ENCODE peak calls at places on chromosomes 7 and 10, in five cellular contexts. One of them, this sample, is unnamed.

GRCh38 chr10:24723386-24723787 is 300 bp downstream of the ARHGAP21 start:
- DNase-seq in SK-N-SH: peak
- DNase-seq in K562: no peak
- DNase-seq in GM12878: no peak
- DNase-seq in IMR-90: peak
- DNase-seq in this sample: no peak

GRCh38 chr10:89837173-89838001 is 136.0 kb downstream of the KIF20B start:
- DNase-seq in GM12878: no peak
- DNase-seq in K562: no peak
- DNase-seq in SK-N-SH: peak
- DNase-seq in IMR-90: peak
- DNase-seq in this sample: no peak

GRCh38 chr7:2969398-2970306 is 74.0 kb downstream of the CARD11 start:
- DNase-seq in SK-N-SH: no peak
- DNase-seq in K562: no peak
- DNase-seq in IMR-90: no peak
- DNase-seq in GM12878: no peak
- DNase-seq in this sample: no peak

GRCh38 chr10:77571490-77571889 is 66.1 kb downstream of the KCNMA1 start:
- DNase-seq in K562: no peak
- DNase-seq in IMR-90: no peak
- DNase-seq in GM12878: no peak
- DNase-seq in SK-N-SH: no peak
- DNase-seq in this sample: no peak

GRCh38 chr7:29288534-29289091 is 94.0 kb downstream of the CHN2 start:
- DNase-seq in SK-N-SH: no peak
- DNase-seq in K562: no peak
- DNase-seq in GM12878: no peak
- DNase-seq in IMR-90: no peak
- DNase-seq in this sample: no peak

GRCh38 chr10:15712903-15713302 is 6.8 kb downstream of the ITGA8 start:
- DNase-seq in SK-N-SH: no peak
- DNase-seq in K562: no peak
- DNase-seq in IMR-90: no peak
- DNase-seq in GM12878: no peak
- DNase-seq in this sample: no peak

GRCh38 chr7:106260136-106260561 is 24.6 kb downstream of the NAMPT start:
- DNase-seq in GM12878: no peak
- DNase-seq in IMR-90: no peak
- DNase-seq in SK-N-SH: no peak
- DNase-seq in K562: no peak
- DNase-seq in this sample: no peak

GRCh38 chr10:92052088-92052487 is 128.5 kb downstream of the BTAF1 start:
- DNase-seq in GM12878: no peak
- DNase-seq in IMR-90: no peak
- DNase-seq in SK-N-SH: no peak
- DNase-seq in K562: no peak
- DNase-seq in this sample: no peak

GRCh38 chr7:157525501-157525915 is 188.7 kb downstream of the DNAJB6 start:
- DNase-seq in GM12878: no peak
- DNase-seq in IMR-90: no peak
- DNase-seq in SK-N-SH: no peak
- DNase-seq in K562: peak
- DNase-seq in this sample: no peak

GRCh38 chr7:151680810-151681209 is 161.1 kb upstream of the RHEB start:
- DNase-seq in GM12878: no peak
- DNase-seq in IMR-90: peak
- DNase-seq in SK-N-SH: no peak
- DNase-seq in K562: no peak
- DNase-seq in this sample: no peak

GRCh38 chr10:24153537-24153936 is 55.4 kb upstream of the KIAA1217 start:
- DNase-seq in K562: no peak
- DNase-seq in SK-N-SH: peak
- DNase-seq in IMR-90: no peak
- DNase-seq in GM12878: no peak
- DNase-seq in this sample: no peak

GRCh38 chr10:100014129-100014762 is 4.5 kb upstream of the DNMBP start:
- DNase-seq in GM12878: peak
- DNase-seq in K562: no peak
- DNase-seq in SK-N-SH: no peak
- DNase-seq in IMR-90: no peak
- DNase-seq in this sample: no peak

GRCh38 chr7:36079446-36080025 is 73.5 kb upstream of the EEPD1 start:
- DNase-seq in GM12878: no peak
- DNase-seq in SK-N-SH: no peak
- DNase-seq in K562: no peak
- DNase-seq in IMR-90: no peak
- DNase-seq in this sample: no peak

GRCh38 chr10:86151613-86152012 is 215.0 kb downstream of the GRID1 start:
- DNase-seq in IMR-90: no peak
- DNase-seq in GM12878: no peak
- DNase-seq in SK-N-SH: no peak
- DNase-seq in K562: no peak
- DNase-seq in this sample: no peak

GRCh38 chr7:38306136-38306535 is 32.7 kb upstream of the TARP start:
- DNase-seq in K562: no peak
- DNase-seq in IMR-90: peak
- DNase-seq in GM12878: no peak
- DNase-seq in SK-N-SH: no peak
- DNase-seq in this sample: no peak

GRCh38 chr7:151671514-151671913 is 151.8 kb upstream of the RHEB start:
- DNase-seq in IMR-90: no peak
- DNase-seq in K562: no peak
- DNase-seq in SK-N-SH: no peak
- DNase-seq in GM12878: no peak
- DNase-seq in this sample: no peak

GRCh38 chr7:1531979-1532455 is 1.5 kb downstream of the MAFK start:
- DNase-seq in SK-N-SH: no peak
- DNase-seq in K562: no peak
- DNase-seq in IMR-90: no peak
- DNase-seq in GM12878: no peak
- DNase-seq in this sample: peak

GRCh38 chr10:62433181-62433692 is 59.1 kb downstream of the ZNF365 start:
- DNase-seq in SK-N-SH: no peak
- DNase-seq in IMR-90: peak
- DNase-seq in GM12878: no peak
- DNase-seq in K562: peak
- DNase-seq in this sample: peak

GRCh38 chr10:16141499-16141898 is 281.2 kb upstream of the MINDY3 start:
- DNase-seq in IMR-90: no peak
- DNase-seq in K562: no peak
- DNase-seq in SK-N-SH: no peak
- DNase-seq in GM12878: no peak
- DNase-seq in this sample: no peak

GRCh38 chr7:24241216-24241615 is 42.8 kb upstream of the NPY start:
- DNase-seq in GM12878: no peak
- DNase-seq in SK-N-SH: no peak
- DNase-seq in IMR-90: no peak
- DNase-seq in K562: no peak
- DNase-seq in this sample: no peak

GRCh38 chr7:12802070-12802469 is 114.6 kb downstream of the ARL4A start:
- DNase-seq in GM12878: no peak
- DNase-seq in SK-N-SH: no peak
- DNase-seq in K562: no peak
- DNase-seq in IMR-90: no peak
- DNase-seq in this sample: no peak

GRCh38 chr7:95433129-95433528 is 1.7 kb downstream of the PON2 start:
- DNase-seq in IMR-90: no peak
- DNase-seq in GM12878: no peak
- DNase-seq in K562: no peak
- DNase-seq in SK-N-SH: no peak
- DNase-seq in this sample: no peak

GRCh38 chr7:151381333-151382078 is 28.3 kb downstream of the WDR86 start:
- DNase-seq in SK-N-SH: peak
- DNase-seq in GM12878: no peak
- DNase-seq in K562: no peak
- DNase-seq in IMR-90: no peak
- DNase-seq in this sample: no peak

GRCh38 chr7:66696774-66697191 is 43.8 kb upstream of the RABGEF1 start:
- DNase-seq in GM12878: no peak
- DNase-seq in K562: peak
- DNase-seq in SK-N-SH: peak
- DNase-seq in IMR-90: peak
- DNase-seq in this sample: no peak

GRCh38 chr10:103671561-103671960 is 178.1 kb downstream of the NEURL1 start:
- DNase-seq in SK-N-SH: no peak
- DNase-seq in K562: no peak
- DNase-seq in IMR-90: no peak
- DNase-seq in GM12878: no peak
- DNase-seq in this sample: no peak

GRCh38 chr10:43885842-43886241 is 237.2 kb upstream of the ZNF32 start:
- DNase-seq in K562: no peak
- DNase-seq in GM12878: no peak
- DNase-seq in SK-N-SH: no peak
- DNase-seq in IMR-90: no peak
- DNase-seq in this sample: no peak

GRCh38 chr7:45979275-45980180 is 58.5 kb upstream of the IGFBP3 start:
- DNase-seq in GM12878: no peak
- DNase-seq in SK-N-SH: no peak
- DNase-seq in K562: no peak
- DNase-seq in IMR-90: no peak
- DNase-seq in this sample: no peak
- TF ChIP-seq RCOR1 in GM12878: no peak
- TF ChIP-seq RCOR1 in SK-N-SH: no peak
- TF ChIP-seq RCOR1 in K562: no peak
- TF ChIP-seq RCOR1 in IMR-90: no peak
- TF ChIP-seq RCOR1 in this sample: no peak

GRCh38 chr7:101804642-101805401 is 12.6 kb upstream of the CUX1 start:
- DNase-seq in IMR-90: no peak
- DNase-seq in SK-N-SH: no peak
- DNase-seq in GM12878: no peak
- DNase-seq in K562: peak
- DNase-seq in this sample: peak

GRCh38 chr7:101804087-101804631 is 13.3 kb upstream of the CUX1 start:
- DNase-seq in K562: peak
- DNase-seq in GM12878: no peak
- DNase-seq in IMR-90: no peak
- DNase-seq in SK-N-SH: no peak
- DNase-seq in this sample: no peak

GRCh38 chr7:101803203-101804086 is 14.0 kb upstream of the CUX1 start:
- DNase-seq in K562: no peak
- DNase-seq in IMR-90: no peak
- DNase-seq in GM12878: no peak
- DNase-seq in SK-N-SH: no peak
- DNase-seq in this sample: no peak
- TF ChIP-seq RCOR1 in K562: no peak
- TF ChIP-seq RCOR1 in IMR-90: no peak
- TF ChIP-seq RCOR1 in GM12878: no peak
- TF ChIP-seq RCOR1 in SK-N-SH: no peak
- TF ChIP-seq RCOR1 in this sample: no peak

GRCh38 chr10:11164806-11165590 is 147.3 kb downstream of the CELF2 start:
- DNase-seq in SK-N-SH: peak
- DNase-seq in GM12878: no peak
- DNase-seq in K562: peak
- DNase-seq in IMR-90: peak
- DNase-seq in this sample: no peak
- TF ChIP-seq RCOR1 in SK-N-SH: no peak
- TF ChIP-seq RCOR1 in GM12878: no peak
- TF ChIP-seq RCOR1 in K562: no peak
- TF ChIP-seq RCOR1 in IMR-90: no peak
- TF ChIP-seq RCOR1 in this sample: no peak

GRCh38 chr10:3255086-3255485 is 82.5 kb upstream of the PITRM1 start:
- DNase-seq in IMR-90: no peak
- DNase-seq in GM12878: no peak
- DNase-seq in K562: no peak
- DNase-seq in SK-N-SH: no peak
- DNase-seq in this sample: no peak
- TF ChIP-seq RCOR1 in IMR-90: no peak
- TF ChIP-seq RCOR1 in GM12878: no peak
- TF ChIP-seq RCOR1 in K562: no peak
- TF ChIP-seq RCOR1 in SK-N-SH: no peak
- TF ChIP-seq RCOR1 in this sample: no peak

GRCh38 chr7:132390705-132391104 is 185.6 kb downstream of the PLXNA4 start:
- DNase-seq in IMR-90: peak
- DNase-seq in SK-N-SH: no peak
- DNase-seq in K562: no peak
- DNase-seq in GM12878: no peak
- DNase-seq in this sample: peak
- TF ChIP-seq RCOR1 in IMR-90: no peak
- TF ChIP-seq RCOR1 in SK-N-SH: no peak
- TF ChIP-seq RCOR1 in K562: no peak
- TF ChIP-seq RCOR1 in GM12878: no peak
- TF ChIP-seq RCOR1 in this sample: no peak

GRCh38 chr7:142693911-142694310 is 55.4 kb upstream of the PRSS1 start:
- DNase-seq in SK-N-SH: no peak
- DNase-seq in K562: no peak
- DNase-seq in GM12878: no peak
- DNase-seq in IMR-90: no peak
- DNase-seq in this sample: no peak

GRCh38 chr7:142685877-142686508 is 63.3 kb upstream of the PRSS1 start:
- DNase-seq in GM12878: no peak
- DNase-seq in IMR-90: no peak
- DNase-seq in SK-N-SH: no peak
- DNase-seq in K562: no peak
- DNase-seq in this sample: no peak

GRCh38 chr7:142690554-142691182 is 58.6 kb upstream of the PRSS1 start:
- DNase-seq in K562: no peak
- DNase-seq in IMR-90: no peak
- DNase-seq in SK-N-SH: no peak
- DNase-seq in GM12878: no peak
- DNase-seq in this sample: no peak

DNA sequence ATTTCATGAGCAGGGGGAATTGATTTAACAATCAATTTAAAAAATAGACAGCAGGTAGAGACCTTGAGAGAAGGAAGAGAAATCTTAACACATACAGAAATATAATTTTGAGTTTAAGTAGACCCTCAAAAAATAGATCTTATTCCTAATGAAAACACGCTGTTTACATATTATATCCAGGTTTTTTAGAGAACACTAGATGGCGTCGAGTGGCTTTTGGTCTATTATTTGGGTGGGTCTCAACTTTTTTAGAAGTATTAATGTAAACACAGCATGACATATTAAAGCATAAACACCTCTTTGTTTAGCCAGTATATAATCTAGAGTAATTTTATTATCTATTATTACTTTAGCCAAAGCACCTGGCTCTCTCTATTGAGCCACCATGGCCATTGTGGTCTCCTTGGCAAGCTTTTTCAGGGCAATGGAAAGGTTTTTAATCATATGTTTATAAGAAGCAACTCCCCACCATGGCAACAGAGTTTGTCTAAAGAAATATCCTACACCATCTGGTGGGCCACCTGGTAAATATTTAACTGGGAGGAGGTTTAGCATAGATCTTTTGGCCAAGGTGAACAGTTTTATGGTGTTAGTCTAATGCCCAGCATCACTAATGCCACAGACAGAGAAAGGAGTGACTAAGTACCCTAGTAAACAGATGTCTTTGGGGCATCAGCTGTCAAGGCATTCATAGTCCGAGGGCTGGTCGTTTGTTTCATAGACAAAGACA is 59.7 kb upstream of the PRSS1 start:
- DNase-seq in SK-N-SH: no peak
- DNase-seq in GM12878: no peak
- DNase-seq in K562: no peak
- DNase-seq in IMR-90: no peak
- DNase-seq in this sample: no peak
- TF ChIP-seq RCOR1 in SK-N-SH: no peak
- TF ChIP-seq RCOR1 in GM12878: no peak
- TF ChIP-seq RCOR1 in K562: no peak
- TF ChIP-seq RCOR1 in IMR-90: no peak
- TF ChIP-seq RCOR1 in this sample: no peak

GRCh38 chr7:45646207-45646821 is 72.1 kb downstream of the ADCY1 start:
- DNase-seq in SK-N-SH: no peak
- DNase-seq in GM12878: no peak
- DNase-seq in K562: no peak
- DNase-seq in IMR-90: no peak
- DNase-seq in this sample: no peak
- TF ChIP-seq RCOR1 in SK-N-SH: no peak
- TF ChIP-seq RCOR1 in GM12878: no peak
- TF ChIP-seq RCOR1 in K562: no peak
- TF ChIP-seq RCOR1 in IMR-90: no peak
- TF ChIP-seq RCOR1 in this sample: no peak